ENCODE peak calls at places on chromosomes 16 and 17, in five cellular contexts. P is mesenchymal stem cell, M is IMR-90, Z is H1, W is H9. R is an unnamed sample.

GRCh38 chr17:66952031-66952524 is 12.4 kb upstream of the CACNG4 start:
- DNase-seq in P (peak; percentile 89), M (peak; percentile 97), Z (no peak), W (peak; percentile 91), R (no peak)

GRCh38 chr17:17528101-17528500 is 31.9 kb upstream of the RASD1 start:
- DNase-seq in P (no peak), M (no peak), Z (no peak), W (no peak), R (no peak)

GRCh38 chr16:29146266-29146665 is 161.4 kb downstream of the LAT start:
- DNase-seq in P (no peak), M (no peak), Z (no peak), W (no peak), R (no peak)

GRCh38 chr16:82070656-82071369 is 35.8 kb downstream of the HSD17B2 start:
- DNase-seq in P (peak; percentile 30), M (peak; percentile 56), Z (no peak), W (no peak), R (no peak)

GRCh38 chr17:40510328-40510648 is 8.9 kb upstream of the TNS4 start:
- DNase-seq in P (no peak), M (peak; percentile 68), Z (no peak), W (no peak), R (no peak)

GRCh38 chr16:75244844-75245758 is 6.3 kb downstream of the BCAR1 start:
- DNase-seq in P (peak; percentile 99), M (peak; percentile 98), Z (no peak), W (peak; percentile 95), R (peak; percentile 75)

GRCh38 chr17:8994319-8994718 is 27.0 kb upstream of the NTN1 start:
- DNase-seq in P (peak; percentile 38), M (peak; percentile 23), Z (peak; percentile 97), W (peak; percentile 92), R (peak; percentile 54)

GRCh38 chr17:81043725-81044427 is 8.9 kb downstream of the BAIAP2 start:
- DNase-seq in P (peak; percentile 59), M (no peak), Z (no peak), W (peak; percentile 83), R (no peak)

GRCh38 chr17:66451188-66452149 is 149.1 kb downstream of the PRKCA start:
- DNase-seq in P (no peak), M (no peak), Z (peak; percentile 74), W (peak; percentile 81), R (no peak)

GRCh38 chr16:81664153-81664552 is 114.9 kb upstream of the PLCG2 start:
- DNase-seq in P (no peak), M (no peak), Z (no peak), W (no peak), R (no peak)

GRCh38 chr16:56606688-56607618 is 1.4 kb upstream of the MT2A start:
- DNase-seq in P (peak; percentile 100), M (peak; percentile 100), Z (no peak), W (no peak), R (no peak)

GRCh38 chr17:78272181-78272913 is 40.9 kb downstream of the TMEM235 start:
- DNase-seq in P (peak; percentile 95), M (peak; percentile 90), Z (no peak), W (peak; percentile 79), R (no peak)

GRCh38 chr17:69732272-69732671 is 317.8 kb downstream of the MAP2K6 start:
- DNase-seq in P (peak; percentile 30), M (peak; percentile 54), Z (no peak), W (no peak), R (no peak)

GRCh38 chr17:48593840-48594411 is 347 bp upstream of the HOXB5 start:
- DNase-seq in P (peak; percentile 98), M (peak; percentile 99), Z (peak; percentile 95), W (peak; percentile 93), R (peak; percentile 76)

GRCh38 chr17:72719582-72720493 is 372.6 kb downstream of the SLC39A11 start:
- DNase-seq in P (peak; percentile 60), M (peak; percentile 67), Z (no peak), W (no peak), R (no peak)

GRCh38 chr17:50665838-50666237 is 31.2 kb downstream of the ABCC3 start:
- DNase-seq in P (no peak), M (no peak), Z (no peak), W (no peak), R (no peak)

GRCh38 chr17:50667259-50668024 is 32.8 kb downstream of the ABCC3 start:
- DNase-seq in P (no peak), M (no peak), Z (no peak), W (no peak), R (no peak)

GRCh38 chr17:50668025-50668837 is 33.5 kb downstream of the ABCC3 start:
- DNase-seq in P (no peak), M (peak; percentile 41), Z (no peak), W (no peak), R (no peak)

GRCh38 chr17:50666316-50666715 is 31.6 kb downstream of the ABCC3 start:
- DNase-seq in P (no peak), M (no peak), Z (no peak), W (no peak), R (no peak)

DNA sequence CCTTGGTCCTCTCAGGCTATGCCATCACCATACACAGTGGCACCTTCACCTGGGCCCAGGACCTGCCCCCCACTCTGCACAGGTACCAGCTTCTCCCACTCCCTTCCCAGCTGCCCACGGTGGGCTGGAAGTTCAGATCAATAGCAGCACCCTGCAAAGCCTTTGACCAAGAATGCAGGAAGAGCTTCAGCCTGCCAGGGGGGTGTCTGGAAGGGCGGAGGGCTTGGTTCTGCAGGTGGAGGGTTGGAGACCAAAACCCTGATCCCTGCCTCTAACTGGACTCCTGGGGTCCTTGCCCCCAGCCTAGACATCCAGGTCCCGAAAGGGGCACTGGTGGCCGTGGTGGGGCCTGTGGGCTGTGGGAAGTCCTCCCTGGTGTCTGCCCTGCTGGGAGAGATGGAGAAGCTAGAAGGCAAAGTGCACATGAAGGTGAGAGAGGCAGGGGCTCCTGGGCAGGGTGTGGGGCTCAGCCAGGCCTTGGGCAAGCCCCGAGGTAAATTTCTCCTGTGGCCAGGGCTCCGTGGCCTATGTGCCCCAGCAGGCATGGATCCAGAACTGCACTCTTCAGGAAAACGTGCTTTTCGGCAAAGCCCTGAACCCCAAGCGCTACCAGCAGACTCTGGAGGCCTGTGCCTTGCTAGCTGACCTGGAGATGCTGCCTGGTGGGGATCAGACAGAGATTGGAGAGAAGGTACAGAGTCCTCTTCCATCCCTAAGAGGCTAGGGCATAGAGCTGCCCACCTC is 34.3 kb downstream of the ABCC3 start:
- DNase-seq in P (no peak), M (no peak), Z (no peak), W (no peak), R (no peak)
- H4K91ac ChIP-seq in P (peak overlapping the region; percentile 74), M (peak overlapping the region; percentile 80), Z (peak overlapping the region; percentile 51), W (no peak overlapping the region), R (peak overlapping the region; percentile 26)

GRCh38 chr16:59179446-59180082 is 445.4 kb upstream of the GOT2 start:
- DNase-seq in P (peak; percentile 56), M (no peak), Z (no peak), W (no peak), R (no peak)

GRCh38 chr16:59180083-59180476 is 446.0 kb upstream of the GOT2 start:
- DNase-seq in P (no peak), M (no peak), Z (no peak), W (no peak), R (no peak)

GRCh38 chr16:59181821-59182420 is 447.8 kb upstream of the GOT2 start:
- DNase-seq in P (no peak), M (no peak), Z (no peak), W (no peak), R (no peak)
- H3K23ac ChIP-seq in P (no peak overlapping the region), M (no peak overlapping the region), Z (no peak overlapping the region), W (no peak overlapping the region), R (peak overlapping the region; percentile 85)

GRCh38 chr16:69270395-69270794 is 40.8 kb upstream of the VPS4A start:
- DNase-seq in P (peak; percentile 5), M (peak; percentile 31), Z (no peak), W (no peak), R (no peak)

GRCh38 chr16:69276143-69277115 is 34.7 kb upstream of the VPS4A start:
- DNase-seq in P (peak; percentile 17), M (peak; percentile 98), Z (no peak), W (no peak), R (no peak)

GRCh38 chr16:69273009-69273408 is 38.1 kb upstream of the VPS4A start:
- DNase-seq in P (peak; percentile 42), M (peak; percentile 96), Z (no peak), W (no peak), R (no peak)

GRCh38 chr16:69270831-69271230 is 40.3 kb upstream of the VPS4A start:
- DNase-seq in P (peak; percentile 23), M (peak; percentile 31), Z (no peak), W (no peak), R (no peak)

GRCh38 chr16:69274699-69275235 is 36.4 kb upstream of the VPS4A start:
- DNase-seq in P (no peak), M (no peak), Z (no peak), W (no peak), R (no peak)
- H4K91ac ChIP-seq in P (no peak overlapping the region), M (peak overlapping the region; percentile 68), Z (no peak overlapping the region), W (no peak overlapping the region), R (no peak overlapping the region)

GRCh38 chr16:58029410-58029809 is 3.9 kb downstream of the MMP15 start:
- DNase-seq in P (no peak), M (no peak), Z (no peak), W (no peak), R (no peak)
- H3K23ac ChIP-seq in P (no peak overlapping the region), M (no peak overlapping the region), Z (no peak overlapping the region), W (no peak overlapping the region), R (no peak overlapping the region)